ENCODE peak calls at places on chromosomes 12 and 14, in four cellular contexts. One of them, this sample, is unnamed.

GRCh38 chr12:5678186-5678585 is 246.3 kb downstream of the NTF3 start:
- DNase-seq in activated T-helper 1 cell treated with Interleukin-2 at 50 U/mL for 16 hours: no peak
- DNase-seq in MCF 10A: no peak
- DNase-seq in ovary: no peak
- DNase-seq in this sample: no peak

GRCh38 chr14:30883508-30884294 is 9.3 kb downstream of the COCH start:
- DNase-seq in MCF 10A: no peak
- DNase-seq in activated T-helper 1 cell treated with Interleukin-2 at 50 U/mL for 16 hours: no peak
- DNase-seq in ovary: no peak
- DNase-seq in this sample: no peak

GRCh38 chr12:8860165-8860961 is 37.9 kb downstream of the A2ML1 start:
- DNase-seq in activated T-helper 1 cell treated with Interleukin-2 at 50 U/mL for 16 hours: no peak
- DNase-seq in MCF 10A: peak; percentile 46
- DNase-seq in ovary: peak; percentile 51
- DNase-seq in this sample: no peak

GRCh38 chr12:48765753-48766162 is 23.1 kb downstream of the ADCY6 start:
- DNase-seq in ovary: peak; percentile 86
- DNase-seq in MCF 10A: no peak
- DNase-seq in activated T-helper 1 cell treated with Interleukin-2 at 50 U/mL for 16 hours: no peak
- DNase-seq in this sample: no peak

GRCh38 chr12:19525236-19525635 is 85.9 kb downstream of the AEBP2 start:
- DNase-seq in activated T-helper 1 cell treated with Interleukin-2 at 50 U/mL for 16 hours: no peak
- DNase-seq in ovary: no peak
- DNase-seq in MCF 10A: no peak
- DNase-seq in this sample: no peak

GRCh38 chr12:122003646-122004611 is 17.8 kb upstream of the BCL7A start:
- DNase-seq in ovary: peak; percentile 45
- DNase-seq in MCF 10A: no peak
- DNase-seq in activated T-helper 1 cell treated with Interleukin-2 at 50 U/mL for 16 hours: no peak
- DNase-seq in this sample: no peak

GRCh38 chr14:91332448-91333059 is 85.1 kb downstream of the CCDC88C start:
- DNase-seq in ovary: no peak
- DNase-seq in activated T-helper 1 cell treated with Interleukin-2 at 50 U/mL for 16 hours: no peak
- DNase-seq in MCF 10A: no peak
- DNase-seq in this sample: no peak

GRCh38 chr12:13962699-13963098 is 18.7 kb downstream of the GRIN2B start:
- DNase-seq in activated T-helper 1 cell treated with Interleukin-2 at 50 U/mL for 16 hours: no peak
- DNase-seq in ovary: no peak
- DNase-seq in MCF 10A: peak; percentile 13
- DNase-seq in this sample: no peak

GRCh38 chr12:126343352-126343751 is 1278.1 kb downstream of the AACS start:
- DNase-seq in MCF 10A: no peak
- DNase-seq in activated T-helper 1 cell treated with Interleukin-2 at 50 U/mL for 16 hours: no peak
- DNase-seq in ovary: no peak
- DNase-seq in this sample: no peak

GRCh38 chr12:6310771-6311610 is 509 bp downstream of the PLEKHG6 start:
- DNase-seq in ovary: no peak
- DNase-seq in MCF 10A: no peak
- DNase-seq in activated T-helper 1 cell treated with Interleukin-2 at 50 U/mL for 16 hours: no peak
- DNase-seq in this sample: no peak

GRCh38 chr12:119340604-119341003 is 6.1 kb downstream of the CCDC60 start:
- DNase-seq in ovary: no peak
- DNase-seq in MCF 10A: no peak
- DNase-seq in activated T-helper 1 cell treated with Interleukin-2 at 50 U/mL for 16 hours: no peak
- DNase-seq in this sample: no peak

GRCh38 chr12:88351121-88351520 is 209.0 kb downstream of the TMTC3 start:
- DNase-seq in MCF 10A: no peak
- DNase-seq in activated T-helper 1 cell treated with Interleukin-2 at 50 U/mL for 16 hours: no peak
- DNase-seq in ovary: no peak
- DNase-seq in this sample: no peak

GRCh38 chr12:87816186-87816585 is 213.0 kb downstream of the C12orf50 start:
- DNase-seq in MCF 10A: peak; percentile 67
- DNase-seq in ovary: no peak
- DNase-seq in activated T-helper 1 cell treated with Interleukin-2 at 50 U/mL for 16 hours: no peak
- DNase-seq in this sample: no peak

GRCh38 chr12:6478406-6478805 is 7.9 kb upstream of the VAMP1 start:
- DNase-seq in ovary: no peak
- DNase-seq in MCF 10A: no peak
- DNase-seq in activated T-helper 1 cell treated with Interleukin-2 at 50 U/mL for 16 hours: no peak
- DNase-seq in this sample: no peak

GRCh38 chr14:40413146-40413545 is 980.9 kb upstream of the FBXO33 start:
- DNase-seq in ovary: no peak
- DNase-seq in activated T-helper 1 cell treated with Interleukin-2 at 50 U/mL for 16 hours: no peak
- DNase-seq in MCF 10A: no peak
- DNase-seq in this sample: no peak

GRCh38 chr14:73764881-73765280 is 50.7 kb upstream of the PNMA1 start:
- DNase-seq in activated T-helper 1 cell treated with Interleukin-2 at 50 U/mL for 16 hours: no peak
- DNase-seq in ovary: no peak
- DNase-seq in MCF 10A: no peak
- DNase-seq in this sample: no peak

GRCh38 chr12:51160814-51161459 is 12.0 kb downstream of the TFCP2 start:
- DNase-seq in MCF 10A: no peak
- DNase-seq in activated T-helper 1 cell treated with Interleukin-2 at 50 U/mL for 16 hours: no peak
- DNase-seq in ovary: no peak
- DNase-seq in this sample: no peak

GRCh38 chr12:111248221-111248620 is 120.7 kb downstream of the PHETA1 start:
- DNase-seq in activated T-helper 1 cell treated with Interleukin-2 at 50 U/mL for 16 hours: no peak
- DNase-seq in MCF 10A: peak; percentile 83
- DNase-seq in ovary: no peak
- DNase-seq in this sample: no peak

GRCh38 chr12:83040339-83040738 is 353.6 kb downstream of the TMTC2 start:
- DNase-seq in MCF 10A: no peak
- DNase-seq in activated T-helper 1 cell treated with Interleukin-2 at 50 U/mL for 16 hours: no peak
- DNase-seq in ovary: no peak
- DNase-seq in this sample: no peak

GRCh38 chr14:72608391-72609204 is 285.3 kb downstream of the DPF3 start:
- DNase-seq in activated T-helper 1 cell treated with Interleukin-2 at 50 U/mL for 16 hours: no peak
- DNase-seq in ovary: no peak
- DNase-seq in MCF 10A: peak; percentile 90
- DNase-seq in this sample: peak; percentile 26